ENCODE peak calls at places on chromosomes 3 and 15, in ten cellular contexts. W is lower leg skin; H is NCI-H1436; L is NCI-H226; K is activated CD4-positive, alpha-beta T cell treated with anti-CD3 and anti-CD28 coated beads for 24 hours; U is HTR-8/SVneo; A is T-helper 2 cell; F is IMR-90; C is T-helper 1 cell; Q is A172. B is an unnamed sample.

GRCh38 chr3:179671709-179672337 is 19.0 kb downstream of the USP13 start:
- DNase-seq in W (no peak), L (no peak), A (no peak), H (no peak), F (peak; percentile 58), U (no peak), Q (peak; percentile 25), K (no peak), C (no peak), B (no peak)

GRCh38 chr3:159080236-159080635 is 278.4 kb downstream of the MFSD1 start:
- DNase-seq in W (no peak), Q (no peak), L (no peak), U (no peak), F (no peak), C (no peak), H (no peak), K (no peak), A (no peak), B (no peak)

GRCh38 chr3:69649120-69649519 is 90.1 kb upstream of the MITF start:
- DNase-seq in C (no peak), L (peak; percentile 48), Q (peak; percentile 57), K (no peak), U (no peak), H (no peak), W (no peak), A (no peak), F (peak; percentile 55), B (no peak)

GRCh38 chr3:21846976-21847375 is 96.0 kb upstream of the ZNF385D start:
- DNase-seq in L (no peak), Q (no peak), H (no peak), U (no peak), W (no peak), K (no peak), A (no peak), F (no peak), C (no peak), B (no peak)

GRCh38 chr3:15428539-15428938 is 1.1 kb downstream of the EAF1 start:
- DNase-seq in K (peak; percentile 17), Q (peak; percentile 46), C (no peak), U (no peak), F (peak; percentile 67), L (peak; percentile 41), W (peak; percentile 57), A (peak; percentile 52), H (no peak), B (no peak)

GRCh38 chr15:96414875-96415274 is 84.4 kb downstream of the NR2F2 start:
- DNase-seq in W (no peak), F (no peak), H (no peak), A (no peak), C (no peak), Q (no peak), L (no peak), U (no peak), K (no peak), B (no peak)

GRCh38 chr3:33233884-33234283 is 15.3 kb upstream of the SUSD5 start:
- DNase-seq in K (no peak), Q (no peak), A (no peak), H (no peak), U (no peak), F (no peak), C (no peak), L (no peak), W (no peak), B (no peak)

GRCh38 chr15:69760890-69761568 is 308.4 kb downstream of the RPLP1 start:
- DNase-seq in K (peak; percentile 70), C (peak; percentile 61), W (peak; percentile 88), F (peak; percentile 99), H (no peak), Q (peak; percentile 96), L (peak; percentile 100), U (peak; percentile 92), A (peak; percentile 91), B (peak; percentile 66)

GRCh38 chr3:175346573-175347356 is 487.6 kb downstream of the NAALADL2 start:
- DNase-seq in F (peak; percentile 95), H (peak; percentile 94), L (peak; percentile 91), A (no peak), Q (peak; percentile 92), K (no peak), W (peak; percentile 87), C (no peak), U (peak; percentile 59), B (no peak)

GRCh38 chr15:31275331-31276262 is 51.0 kb upstream of the KLF13 start:
- DNase-seq in K (no peak), H (no peak), L (no peak), U (no peak), W (peak; percentile 54), C (no peak), A (no peak), Q (no peak), F (no peak), B (no peak)

GRCh38 chr15:66692391-66692790 is 9.6 kb upstream of the SMAD6 start:
- DNase-seq in K (no peak), L (no peak), A (peak; percentile 9), C (no peak), H (no peak), W (no peak), U (no peak), Q (no peak), F (no peak), B (no peak)

GRCh38 chr15:85748729-85749128 is 46.0 kb downstream of the KLHL25 start:
- DNase-seq in K (no peak), W (peak; percentile 84), U (no peak), F (no peak), H (no peak), C (no peak), Q (no peak), A (no peak), L (no peak), B (no peak)

GRCh38 chr15:25436707-25437106 is 2.1 kb downstream of the UBE3A start:
- DNase-seq in K (no peak), F (no peak), C (no peak), L (no peak), U (no peak), W (no peak), H (no peak), A (no peak), Q (no peak), B (no peak)

GRCh38 chr15:22227411-22227810 is 147.1 kb downstream of the OR4M2 start:
- DNase-seq in K (no peak), H (no peak), C (no peak), Q (no peak), U (no peak), A (no peak), L (no peak), F (no peak), W (no peak), B (no peak)

GRCh38 chr3:98482717-98483482 is 14.6 kb upstream of the OR5K2 start:
- DNase-seq in C (no peak), K (no peak), F (no peak), A (peak; percentile 12), L (peak; percentile 13), H (no peak), W (no peak), U (no peak), Q (no peak), B (no peak)

GRCh38 chr3:157460253-157460652 is 23.6 kb downstream of the PTX3 start:
- DNase-seq in Q (no peak), A (no peak), U (no peak), L (no peak), H (no peak), F (peak; percentile 92), C (no peak), W (no peak), K (no peak), B (no peak)

GRCh38 chr15:43225201-43225949 is 4.6 kb upstream of the EPB42 start:
- DNase-seq in C (no peak), K (peak; percentile 18), W (no peak), U (peak; percentile 74), F (peak; percentile 63), Q (peak; percentile 71), H (peak; percentile 33), A (peak; percentile 68), L (peak; percentile 7), B (no peak)